ENCODE peak calls at places on chromosome 4, in four cellular contexts. J, I, K and A are unnamed samples.
A peak's percentile ranks its signal among the peaks of the same experiment; 100 is the strongest.

GRCh38 chr4:183550345-183551080 is 45.7 kb downstream of the ING2 start:
- DNase-seq in J (no peak), I (no peak), K (no peak), A (no peak)

GRCh38 chr4:44210750-44211149 is 237.9 kb downstream of the KCTD8 start:
- DNase-seq in J (no peak), I (no peak), K (no peak), A (no peak)

GRCh38 chr4:21577066-21577465 is 371.5 kb downstream of the KCNIP4 start:
- DNase-seq in J (no peak), I (no peak), K (no peak), A (no peak)

GRCh38 chr4:7598939-7599790 is 164.4 kb upstream of the PSAPL1 start:
- DNase-seq in J (no peak), I (peak; percentile 76), K (no peak), A (no peak)

GRCh38 chr4:3010998-3011397 is 47.6 kb downstream of the GRK4 start:
- DNase-seq in J (no peak), I (no peak), K (no peak), A (peak; percentile 23)

GRCh38 chr4:71195932-71196331 is 142.9 kb upstream of the SLC4A4 start:
- DNase-seq in J (no peak), I (no peak), K (no peak), A (peak; percentile 72)

GRCh38 chr4:34732170-34732569 is 1512.1 kb downstream of the ARAP2 start:
- DNase-seq in J (no peak), I (no peak), K (no peak), A (no peak)

GRCh38 chr4:151781026-151781425 is 20.2 kb upstream of the GATB start:
- DNase-seq in J (no peak), I (no peak), K (no peak), A (no peak)

GRCh38 chr4:122652379-122652778 is 31.5 kb upstream of the IL21 start:
- DNase-seq in J (peak; percentile 39), I (no peak), K (peak; percentile 16), A (peak; percentile 72)

GRCh38 chr4:122346036-122346435 is 32.8 kb upstream of the ADAD1 start:
- DNase-seq in J (no peak), I (no peak), K (no peak), A (peak; percentile 7)

GRCh38 chr4:24287096-24287495 is 297.3 kb downstream of the DHX15 start:
- DNase-seq in J (no peak), I (no peak), K (no peak), A (no peak)

GRCh38 chr4:35818520-35818919 is 425.8 kb downstream of the ARAP2 start:
- DNase-seq in J (no peak), I (no peak), K (no peak), A (no peak)

GRCh38 chr4:5500165-5500564 is 208.2 kb downstream of the EVC2 start:
- DNase-seq in J (no peak), I (no peak), K (peak; percentile 20), A (peak; percentile 33)